ENCODE peak calls at places on chromosomes 2 and 18, in eight cellular contexts. R is endothelial cell; X is stimulated activated naive CD8-positive, alpha-beta T cell treated with anti-CD3 and anti-CD28 coated beads, Interleukin-15, amount 100 ng/mL, for 72 hours; J is T-helper 2 cell; L is NCI-H1092; Q is stomach; D is NCI-H187; E is SK-N-SH. W is an unnamed sample.

GRCh38 chr2:173999272-173999671 is 34.1 kb upstream of the SP3 start:
- DNase-seq in R (no peak), X (no peak), J (no peak), L (no peak), Q (no peak), D (no peak), E (no peak), W (no peak)

GRCh38 chr18:3526421-3527354 is 76.7 kb downstream of the TGIF1 start:
- DNase-seq in R (no peak), X (no peak), J (no peak), L (peak), Q (no peak), D (peak), E (peak), W (no peak)

GRCh38 chr18:77177009-77177408 is 44.4 kb upstream of the MBP start:
- DNase-seq in R (no peak), X (no peak), J (no peak), L (no peak), Q (no peak), D (no peak), E (no peak), W (no peak)

GRCh38 chr2:174121612-174122011 is 126.7 kb downstream of the OLA1 start:
- DNase-seq in R (no peak), X (no peak), J (no peak), L (no peak), Q (no peak), D (no peak), E (no peak), W (no peak)

GRCh38 chr2:174827371-174828369 is 63.4 kb upstream of the CHRNA1 start:
- DNase-seq in R (peak), X (no peak), J (no peak), L (no peak), Q (no peak), D (no peak), E (no peak), W (no peak)

GRCh38 chr2:161709428-161709827 is 85.2 kb downstream of the SLC4A10 start:
- DNase-seq in R (no peak), X (no peak), J (no peak), L (no peak), Q (no peak), D (no peak), E (no peak), W (no peak)

GRCh38 chr2:10254373-10255188 is 48.1 kb upstream of the HPCAL1 start:
- DNase-seq in R (no peak), X (no peak), J (peak), L (no peak), Q (no peak), D (no peak), E (peak), W (no peak)

GRCh38 chr2:98472132-98472650 is 27.5 kb downstream of the INPP4A start:
- DNase-seq in R (no peak), X (no peak), J (no peak), L (no peak), Q (peak), D (no peak), E (peak), W (no peak)

GRCh38 chr2:213238753-213239591 is 45.3 kb upstream of the SPAG16 start:
- DNase-seq in R (no peak), X (no peak), J (no peak), L (no peak), Q (no peak), D (no peak), E (no peak), W (no peak)

GRCh38 chr2:232540441-232541041 is 1.0 kb downstream of the CHRNG start:
- DNase-seq in R (no peak), X (no peak), J (no peak), L (no peak), Q (peak), D (no peak), E (no peak), W (no peak)

GRCh38 chr2:168500516-168500915 is 44.4 kb downstream of the CERS6 start:
- DNase-seq in R (no peak), X (no peak), J (no peak), L (no peak), Q (no peak), D (no peak), E (no peak), W (no peak)

GRCh38 chr2:122098301-122098700 is 342.9 kb downstream of the TSN start:
- DNase-seq in R (no peak), X (no peak), J (no peak), L (no peak), Q (no peak), D (no peak), E (no peak), W (no peak)

GRCh38 chr2:39433586-39434195 is 3.4 kb downstream of the MAP4K3 start:
- DNase-seq in R (no peak), X (no peak), J (no peak), L (no peak), Q (no peak), D (no peak), E (no peak), W (no peak)

GRCh38 chr2:9952856-9953503 is 1.5 kb downstream of the GRHL1 start:
- DNase-seq in R (no peak), X (no peak), J (no peak), L (no peak), Q (no peak), D (no peak), E (no peak), W (no peak)

GRCh38 chr2:219120082-219120481 is 40.5 kb downstream of the NHEJ1 start:
- DNase-seq in R (no peak), X (no peak), J (no peak), L (no peak), Q (no peak), D (no peak), E (no peak), W (no peak)

GRCh38 chr2:218727502-218728165 is 17.0 kb downstream of the TTLL4 start:
- DNase-seq in R (no peak), X (no peak), J (no peak), L (no peak), Q (no peak), D (no peak), E (no peak), W (no peak)

GRCh38 chr2:181085729-181086128 is 105.3 kb downstream of the UBE2E3 start:
- DNase-seq in R (no peak), X (no peak), J (no peak), L (no peak), Q (no peak), D (no peak), E (no peak), W (no peak)

GRCh38 chr2:26772064-26773001 is 8.2 kb downstream of the SLC35F6 start:
- DNase-seq in R (no peak), X (no peak), J (no peak), L (no peak), Q (peak), D (no peak), E (peak), W (peak)